ENCODE peak calls at places on chromosome 2, in seven cellular contexts. M is EH; B is activated B cell treated with CpG ODN at 0.5 μM for 24 hours; D is MG63; L is AG10803; F is activated gamma-delta T cell treated with anti-CD3 and anti-CD28 coated beads, Interleukin-2, amount 50 U/mL, for 16 hours; O is T follicular helper cell. E is an unnamed sample.

GRCh38 chr2:46874236-46874929 is 41.2 kb downstream of the MCFD2 start:
- DNase-seq in D (no peak), O (no peak), L (no peak), B (no peak), M (peak; percentile 92), F (no peak), E (peak; percentile 94)

GRCh38 chr2:223523541-223523940 is 78.6 kb downstream of the SCG2 start:
- DNase-seq in M (no peak), F (no peak), B (no peak), L (peak; percentile 18), O (no peak), D (no peak), E (no peak)

GRCh38 chr2:240255811-240256703 is 115.6 kb upstream of the OTOS start:
- DNase-seq in M (no peak), O (no peak), D (no peak), B (no peak), F (no peak), L (no peak), E (no peak)

GRCh38 chr2:69554981-69555380 is 88.6 kb downstream of the AAK1 start:
- DNase-seq in L (peak; percentile 36), D (no peak), O (no peak), M (peak; percentile 22), F (no peak), B (no peak), E (no peak)

GRCh38 chr2:47269316-47270232 is 114.5 kb upstream of the STPG4 start:
- DNase-seq in F (no peak), D (peak; percentile 98), B (no peak), L (peak; percentile 99), O (no peak), M (peak; percentile 99), E (peak; percentile 61)

GRCh38 chr2:64402876-64403275 is 51.1 kb upstream of the LGALSL start:
- DNase-seq in O (no peak), M (no peak), L (no peak), F (no peak), D (no peak), B (no peak), E (peak; percentile 52)

GRCh38 chr2:226185613-226186211 is 613.9 kb downstream of the IRS1 start:
- DNase-seq in L (peak; percentile 99), D (peak; percentile 63), F (no peak), M (peak; percentile 98), B (no peak), O (no peak), E (peak; percentile 68)

GRCh38 chr2:37284386-37284785 is 40.2 kb downstream of the PRKD3 start:
- DNase-seq in F (no peak), O (no peak), L (peak; percentile 42), B (no peak), M (peak; percentile 9), D (no peak), E (no peak)

GRCh38 chr2:1625281-1626001 is 118.9 kb downstream of the PXDN start:
- DNase-seq in D (peak; percentile 48), B (no peak), M (peak; percentile 81), L (peak; percentile 81), O (no peak), F (no peak), E (peak; percentile 40)

GRCh38 chr2:75277111-75277510 is 77.8 kb upstream of the TACR1 start:
- DNase-seq in F (no peak), D (no peak), M (peak; percentile 79), L (peak; percentile 54), B (no peak), O (no peak), E (no peak)

GRCh38 chr2:109351164-109351756 is 222.3 kb downstream of the SH3RF3 start:
- DNase-seq in O (no peak), F (no peak), L (peak; percentile 90), M (peak; percentile 81), D (peak; percentile 93), B (no peak), E (no peak)

GRCh38 chr2:165634855-165635254 is 159.2 kb downstream of the GALNT3 start:
- DNase-seq in B (no peak), F (no peak), D (peak; percentile 9), M (peak; percentile 29), L (peak; percentile 1), O (no peak), E (peak; percentile 68)

GRCh38 chr2:231177156-231178007 is 21.0 kb upstream of the ARMC9 start:
- DNase-seq in O (no peak), F (no peak), L (peak; percentile 75), D (no peak), M (no peak), B (no peak), E (no peak)

GRCh38 chr2:217365656-217366055 is 505.8 kb upstream of the TNP1 start:
- DNase-seq in O (no peak), B (no peak), L (no peak), D (no peak), M (no peak), F (no peak), E (no peak)

GRCh38 chr2:235640900-235641299 is 147.1 kb downstream of the AGAP1 start:
- DNase-seq in L (no peak), F (no peak), D (no peak), O (no peak), B (no peak), M (no peak), E (peak; percentile 44)

GRCh38 chr2:28828382-28828781 is 17.7 kb downstream of the SPDYA start:
- DNase-seq in B (no peak), L (no peak), F (no peak), O (no peak), D (no peak), M (peak; percentile 22), E (no peak)

GRCh38 chr2:163338270-163338669 is 397.5 kb downstream of the FIGN start:
- DNase-seq in B (no peak), F (no peak), M (no peak), O (no peak), L (no peak), D (no peak), E (no peak)

GRCh38 chr2:230871361-230872150 is 6.8 kb downstream of the ITM2C start:
- DNase-seq in O (no peak), B (no peak), F (no peak), D (no peak), M (no peak), L (no peak), E (no peak)

GRCh38 chr2:214322662-214323061 is 88.2 kb upstream of the VWC2L start:
- DNase-seq in O (no peak), D (peak; percentile 56), L (no peak), B (no peak), F (no peak), M (peak; percentile 24), E (no peak)

GRCh38 chr2:143841935-143842334 is 678.0 kb downstream of the ZEB2 start:
- DNase-seq in D (no peak), O (no peak), B (no peak), F (no peak), L (peak; percentile 44), M (peak; percentile 33), E (no peak)

E was measured in SJCRH30.